ENCODE peak calls at places on chromosomes 7 and 10, in five cellular contexts. H is stomach, I is tibial nerve, G is A549, P is GM12878. J is an unnamed sample.

GRCh38 chr10:99304857-99305220 is 24.3 kb upstream of the CNNM1 start:
- DNase-seq in I (no peak), P (no peak), H (no peak), G (no peak), J (no peak)

GRCh38 chr7:102107474-102108104 is 179.1 kb upstream of the SH2B2 start:
- DNase-seq in I (no peak), G (no peak), P (no peak), H (no peak), J (no peak)

GRCh38 chr7:138861051-138861450 is 63.1 kb upstream of the ATP6V0A4 start:
- DNase-seq in P (no peak), H (no peak), I (no peak), G (no peak), J (no peak)

GRCh38 chr10:79070611-79071534 is 2.1 kb downstream of the ZMIZ1 start:
- DNase-seq in H (peak; percentile 95), G (peak; percentile 80), I (peak; percentile 89), P (no peak), J (peak; percentile 83)

GRCh38 chr10:98150544-98150943 is 16.1 kb downstream of the R3HCC1L start:
- DNase-seq in G (no peak), I (no peak), H (no peak), P (no peak), J (no peak)

GRCh38 chr10:60905580-60905979 is 38.4 kb downstream of the RHOBTB1 start:
- DNase-seq in I (no peak), H (no peak), P (no peak), G (no peak), J (no peak)

GRCh38 chr7:122770943-122771342 is 68.2 kb upstream of the RNF148 start:
- DNase-seq in G (no peak), H (no peak), P (no peak), I (no peak), J (no peak)

GRCh38 chr10:127148933-127149220 is 47.5 kb downstream of the INSYN2A start:
- DNase-seq in H (no peak), I (no peak), G (peak; percentile 57), P (no peak), J (no peak)

GRCh38 chr7:157528785-157529341 is 192.1 kb downstream of the DNAJB6 start:
- DNase-seq in I (no peak), P (no peak), H (peak; percentile 15), G (no peak), J (peak; percentile 1)

GRCh38 chr10:69465457-69466157 is 14.3 kb downstream of the TSPAN15 start:
- DNase-seq in I (no peak), P (no peak), G (no peak), H (no peak), J (no peak)

GRCh38 chr10:6218692-6219493 is 16.2 kb downstream of the PFKFB3 start:
- DNase-seq in I (no peak), H (no peak), G (no peak), P (no peak), J (no peak)

GRCh38 chr10:1716839-1717238 is 20.5 kb downstream of the ADARB2 start:
- DNase-seq in H (no peak), P (no peak), I (no peak), G (no peak), J (no peak)

GRCh38 chr10:88999629-89000028 is 9.0 kb downstream of the FAS start:
- DNase-seq in G (no peak), I (no peak), H (no peak), P (no peak), J (no peak)

GRCh38 chr10:128438417-128439063 is 312.3 kb upstream of the MKI67 start:
- DNase-seq in G (no peak), I (no peak), H (no peak), P (no peak), J (no peak)

GRCh38 chr10:74419491-74420466 is 268.8 kb downstream of the ADK start:
- DNase-seq in I (no peak), H (no peak), P (peak; percentile 5), G (peak; percentile 25), J (no peak)

GRCh38 chr10:66833023-66833422 is 92.8 kb upstream of the LRRTM3 start:
- DNase-seq in G (no peak), H (no peak), I (no peak), P (no peak), J (no peak)

GRCh38 chr7:369476-369980 is 79.6 kb downstream of the FOXL3 start:
- DNase-seq in H (peak; percentile 58), G (no peak), I (no peak), P (no peak), J (no peak)

GRCh38 chr7:51133992-51134391 is 182.6 kb downstream of the COBL start:
- DNase-seq in H (no peak), I (no peak), P (no peak), G (no peak), J (no peak)

GRCh38 chr10:652226-652625 is 37.2 kb downstream of the DIP2C start:
- DNase-seq in G (no peak), H (no peak), P (no peak), I (no peak), J (no peak)

GRCh38 chr7:152085116-152085515 is 59.6 kb downstream of the GALNT11 start:
- DNase-seq in H (no peak), I (no peak), P (no peak), G (no peak), J (no peak)

GRCh38 chr10:103197177-103197576 is 4.1 kb upstream of the NT5C2 start:
- DNase-seq in H (peak; percentile 35), P (no peak), I (peak; percentile 43), G (peak; percentile 73), J (no peak)

GRCh38 chr7:71801996-71802395 is 610.1 kb downstream of the CALN1 start:
- DNase-seq in I (no peak), G (no peak), P (no peak), H (no peak), J (no peak)

GRCh38 chr7:45211958-45212357 is 54.4 kb downstream of the RAMP3 start:
- DNase-seq in I (no peak), G (no peak), P (no peak), H (no peak), J (no peak)

GRCh38 chr7:129161524-129161923 is 17.0 kb downstream of the TSPAN33 start:
- DNase-seq in I (no peak), P (no peak), G (no peak), H (no peak), J (no peak)

GRCh38 chr7:32379486-32380115 is 110.6 kb downstream of the LSM5 start:
- DNase-seq in I (no peak), H (no peak), P (no peak), G (no peak), J (no peak)

GRCh38 chr7:144728556-144728955 is 107.3 kb downstream of the TPK1 start:
- DNase-seq in I (no peak), G (no peak), H (no peak), P (no peak), J (no peak)

DNA sequence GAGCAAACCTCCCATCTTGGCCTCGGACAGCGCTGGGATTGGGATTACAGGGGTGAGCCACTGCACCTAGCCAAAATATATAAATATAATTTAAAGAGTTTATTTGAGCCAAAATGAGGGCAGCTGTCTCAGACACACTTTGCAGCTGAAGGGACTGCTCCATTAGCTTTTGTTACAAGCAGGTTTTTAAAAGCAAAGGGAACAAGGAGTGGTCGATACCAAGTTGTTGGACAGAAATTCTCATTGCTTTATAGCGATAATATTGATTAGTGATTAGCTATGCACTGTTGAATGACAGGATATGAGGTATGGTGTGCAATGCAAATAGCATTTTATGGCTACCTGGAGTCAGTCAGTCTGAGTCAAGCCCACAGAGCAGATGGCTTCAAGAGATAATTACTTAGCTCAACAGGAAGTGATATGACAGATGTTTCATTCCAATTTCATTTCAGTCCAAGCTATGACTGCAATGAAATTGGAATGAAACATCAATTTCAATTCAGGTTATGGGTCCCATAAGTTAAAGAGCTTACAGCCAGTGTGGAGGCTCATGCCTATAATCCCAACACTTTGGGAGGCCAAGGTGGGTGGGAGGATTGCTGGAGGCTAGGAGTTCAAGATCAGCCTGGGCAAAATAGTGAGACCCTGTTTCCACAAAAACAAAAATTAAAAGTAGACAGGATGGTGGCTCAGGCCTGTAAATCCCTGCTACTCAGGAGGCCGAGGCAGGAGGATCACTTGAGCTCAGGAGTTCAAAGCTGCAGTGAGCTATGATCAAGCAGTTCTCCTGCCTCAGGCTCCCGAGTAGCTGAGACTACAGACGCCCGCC is 23.1 kb downstream of the TYW1 start:
- DNase-seq in I (no peak), H (no peak), P (no peak), G (no peak), J (no peak)
- TF ChIP-seq POLR2A in I (no peak), H (no peak), P (no peak), G (no peak), J (no peak)

DNA sequence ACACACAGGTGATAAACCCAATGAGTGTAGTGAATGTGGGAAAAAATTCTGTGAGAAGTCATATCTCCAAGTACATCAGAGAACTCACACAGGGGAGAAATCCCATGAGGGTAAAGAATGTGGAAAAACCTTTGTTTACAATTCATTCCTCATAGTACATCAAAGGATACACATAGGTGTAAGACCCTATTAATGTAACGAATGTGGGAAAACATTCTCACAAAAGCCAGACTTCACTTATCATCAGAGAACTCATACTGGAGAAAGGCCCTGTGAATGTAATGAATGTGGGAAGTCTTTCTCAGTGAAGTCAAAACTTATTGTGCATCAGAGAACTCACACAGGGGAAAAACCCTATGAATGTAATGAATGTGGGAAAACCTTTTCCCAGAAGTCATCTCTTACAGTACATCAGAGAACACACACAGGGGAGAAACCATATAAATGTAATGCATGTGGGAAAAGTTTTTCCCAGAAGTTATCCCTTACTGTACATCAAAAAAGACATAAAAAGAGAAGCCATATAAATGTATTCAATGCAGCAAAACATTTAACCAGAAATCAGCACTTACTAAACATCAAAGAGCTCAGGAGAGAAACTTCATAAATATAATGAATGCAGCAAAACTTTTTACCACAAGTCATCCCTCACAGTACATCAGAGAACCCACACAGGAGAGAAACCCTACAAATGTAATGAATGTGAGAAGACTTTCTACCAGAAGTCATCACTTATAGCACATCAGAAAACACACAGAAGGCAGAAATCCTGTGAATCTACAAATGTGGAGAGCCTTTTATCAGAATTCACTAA is 49.8 kb downstream of the ZNF239 start:
- DNase-seq in P (no peak), G (no peak), H (no peak), I (no peak), J (no peak)
- H3K9me3 ChIP-seq in P (peaks cover 10% of the 10 kb centered on the region), G (peaks cover 63% of the 10 kb centered on the region), H (peaks cover 89% of the 10 kb centered on the region), I (no peaks in the 10 kb centered on the region), J (no peaks in the 10 kb centered on the region)

GRCh38 chr7:5549096-5549896 is 125.7 kb upstream of the TNRC18 start:
- DNase-seq in P (no peak), H (peak; percentile 69), I (no peak), G (peak; percentile 89), J (no peak)
- TF ChIP-seq EP300 in P (no peak), H (no peak), I (no peak), G (no peak), J (no peak)

DNA sequence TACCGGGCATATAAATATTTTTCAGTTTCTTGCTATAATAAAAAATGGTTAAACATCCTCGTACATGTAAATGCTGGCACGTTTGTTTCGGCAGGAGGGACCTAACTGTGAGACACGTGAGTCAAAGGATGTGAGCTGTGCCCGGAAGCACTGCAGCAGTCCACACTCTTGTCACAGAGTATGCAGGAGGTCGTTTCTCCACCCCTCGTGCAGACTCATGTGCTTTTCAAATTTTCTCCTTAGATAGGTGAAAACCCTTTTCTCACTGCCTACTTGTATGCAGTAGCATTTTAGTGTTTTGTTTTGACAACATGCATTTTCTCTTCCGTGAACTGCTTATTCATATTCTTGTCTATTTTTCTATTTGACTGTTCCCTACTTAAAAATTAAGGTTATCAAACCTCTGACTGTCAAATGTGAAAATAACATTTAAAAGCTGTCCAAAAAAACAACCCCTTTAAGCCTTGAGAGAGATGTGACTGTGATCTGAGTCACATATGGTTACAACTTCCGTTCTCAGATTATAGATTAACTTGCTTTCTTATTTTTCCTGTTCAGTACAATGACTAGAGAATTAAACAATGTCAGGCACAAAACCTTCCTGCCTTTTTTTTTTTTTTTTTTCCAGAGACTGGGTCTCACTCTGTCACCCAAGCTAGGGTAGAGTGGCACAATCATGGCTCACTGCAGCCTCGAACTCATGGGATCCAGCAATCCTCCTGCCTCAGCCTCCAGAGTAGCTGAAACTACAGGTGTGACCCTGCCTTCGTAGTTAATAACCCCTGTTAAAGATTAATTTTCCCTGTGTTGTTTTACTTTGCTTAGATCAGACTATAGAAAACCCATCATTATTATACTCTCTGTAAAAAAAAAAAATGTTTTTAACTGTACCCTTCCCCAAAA is 45.1 kb downstream of the DPY19L1 start:
- DNase-seq in I (no peak), H (no peak), G (no peak), P (peak; percentile 23), J (no peak)
- TF ChIP-seq POLR2A in I (no peak), H (no peak), G (no peak), P (no peak), J (no peak)